ENCODE peak calls at places on chromosome 15, in ten cellular contexts. One of them, this sample, is unnamed.

GRCh38 chr15:80695911-80696651 is 971 bp downstream of the ABHD17C start:
- DNase-seq in breast epithelium: peak; percentile 20
- DNase-seq in stomach: peak; percentile 69
- DNase-seq in esophagus muscularis mucosa: no peak
- DNase-seq in transverse colon: peak; percentile 78
- DNase-seq in upper lobe of left lung: no peak
- DNase-seq in K562: no peak
- DNase-seq in HepG2: peak; percentile 20
- DNase-seq in endothelial cell of umbilical vein: peak; percentile 40
- DNase-seq in sigmoid colon: no peak
- DNase-seq in this sample: peak; percentile 53

GRCh38 chr15:92069308-92070244 is 216.1 kb downstream of the SLCO3A1 start:
- DNase-seq in breast epithelium: no peak
- DNase-seq in stomach: peak; percentile 50
- DNase-seq in esophagus muscularis mucosa: no peak
- DNase-seq in transverse colon: peak; percentile 32
- DNase-seq in upper lobe of left lung: no peak
- DNase-seq in K562: no peak
- DNase-seq in HepG2: no peak
- DNase-seq in endothelial cell of umbilical vein: peak; percentile 46
- DNase-seq in sigmoid colon: no peak
- DNase-seq in this sample: no peak

GRCh38 chr15:29670266-29670665 is 152.0 kb downstream of the TJP1 start:
- DNase-seq in breast epithelium: no peak
- DNase-seq in stomach: no peak
- DNase-seq in esophagus muscularis mucosa: no peak
- DNase-seq in transverse colon: no peak
- DNase-seq in upper lobe of left lung: no peak
- DNase-seq in K562: no peak
- DNase-seq in HepG2: no peak
- DNase-seq in endothelial cell of umbilical vein: no peak
- DNase-seq in sigmoid colon: no peak
- DNase-seq in this sample: no peak

GRCh38 chr15:72340366-72340765 is 20.4 kb upstream of the CELF6 start:
- DNase-seq in breast epithelium: no peak
- DNase-seq in stomach: no peak
- DNase-seq in esophagus muscularis mucosa: no peak
- DNase-seq in transverse colon: no peak
- DNase-seq in upper lobe of left lung: no peak
- DNase-seq in K562: no peak
- DNase-seq in HepG2: no peak
- DNase-seq in endothelial cell of umbilical vein: no peak
- DNase-seq in sigmoid colon: no peak
- DNase-seq in this sample: no peak

GRCh38 chr15:47737424-47737823 is 20.1 kb downstream of the SEMA6D start:
- DNase-seq in breast epithelium: no peak
- DNase-seq in stomach: no peak
- DNase-seq in esophagus muscularis mucosa: no peak
- DNase-seq in transverse colon: no peak
- DNase-seq in upper lobe of left lung: no peak
- DNase-seq in K562: no peak
- DNase-seq in HepG2: no peak
- DNase-seq in endothelial cell of umbilical vein: no peak
- DNase-seq in sigmoid colon: no peak
- DNase-seq in this sample: no peak

GRCh38 chr15:32705450-32705849 is 12.4 kb upstream of the GREM1 start:
- DNase-seq in breast epithelium: no peak
- DNase-seq in stomach: no peak
- DNase-seq in esophagus muscularis mucosa: no peak
- DNase-seq in transverse colon: no peak
- DNase-seq in upper lobe of left lung: no peak
- DNase-seq in K562: no peak
- DNase-seq in HepG2: no peak
- DNase-seq in endothelial cell of umbilical vein: no peak
- DNase-seq in sigmoid colon: no peak
- DNase-seq in this sample: no peak

GRCh38 chr15:99052205-99052604 is 44.6 kb upstream of the PGPEP1L start:
- DNase-seq in breast epithelium: no peak
- DNase-seq in stomach: no peak
- DNase-seq in esophagus muscularis mucosa: no peak
- DNase-seq in transverse colon: no peak
- DNase-seq in upper lobe of left lung: no peak
- DNase-seq in K562: no peak
- DNase-seq in HepG2: no peak
- DNase-seq in endothelial cell of umbilical vein: no peak
- DNase-seq in sigmoid colon: no peak
- DNase-seq in this sample: no peak

GRCh38 chr15:67834249-67834592 is 5.6 kb downstream of the RNU6-1 start:
- DNase-seq in breast epithelium: no peak
- DNase-seq in stomach: no peak
- DNase-seq in esophagus muscularis mucosa: no peak
- DNase-seq in transverse colon: no peak
- DNase-seq in upper lobe of left lung: no peak
- DNase-seq in K562: no peak
- DNase-seq in HepG2: no peak
- DNase-seq in endothelial cell of umbilical vein: no peak
- DNase-seq in sigmoid colon: peak; percentile 40
- DNase-seq in this sample: no peak

GRCh38 chr15:52651868-52652267 is 27.3 kb downstream of the ATOSA start:
- DNase-seq in breast epithelium: peak; percentile 57
- DNase-seq in stomach: peak; percentile 42
- DNase-seq in esophagus muscularis mucosa: peak; percentile 92
- DNase-seq in transverse colon: peak; percentile 65
- DNase-seq in upper lobe of left lung: no peak
- DNase-seq in K562: peak; percentile 85
- DNase-seq in HepG2: peak; percentile 80
- DNase-seq in endothelial cell of umbilical vein: peak; percentile 90
- DNase-seq in sigmoid colon: peak; percentile 87
- DNase-seq in this sample: peak; percentile 72

GRCh38 chr15:42375941-42376340 is 16.6 kb downstream of the CAPN3 start:
- DNase-seq in breast epithelium: no peak
- DNase-seq in stomach: no peak
- DNase-seq in esophagus muscularis mucosa: no peak
- DNase-seq in transverse colon: no peak
- DNase-seq in upper lobe of left lung: no peak
- DNase-seq in K562: no peak
- DNase-seq in HepG2: no peak
- DNase-seq in endothelial cell of umbilical vein: no peak
- DNase-seq in sigmoid colon: no peak
- DNase-seq in this sample: no peak

GRCh38 chr15:42373936-42374335 is 14.6 kb downstream of the CAPN3 start:
- DNase-seq in breast epithelium: no peak
- DNase-seq in stomach: no peak
- DNase-seq in esophagus muscularis mucosa: no peak
- DNase-seq in transverse colon: no peak
- DNase-seq in upper lobe of left lung: no peak
- DNase-seq in K562: no peak
- DNase-seq in HepG2: no peak
- DNase-seq in endothelial cell of umbilical vein: no peak
- DNase-seq in sigmoid colon: no peak
- DNase-seq in this sample: no peak

GRCh38 chr15:42375252-42375651 is 16.0 kb downstream of the CAPN3 start:
- DNase-seq in breast epithelium: no peak
- DNase-seq in stomach: no peak
- DNase-seq in esophagus muscularis mucosa: no peak
- DNase-seq in transverse colon: no peak
- DNase-seq in upper lobe of left lung: no peak
- DNase-seq in K562: no peak
- DNase-seq in HepG2: no peak
- DNase-seq in endothelial cell of umbilical vein: no peak
- DNase-seq in sigmoid colon: no peak
- DNase-seq in this sample: no peak

GRCh38 chr15:42374810-42375209 is 15.5 kb downstream of the CAPN3 start:
- DNase-seq in breast epithelium: no peak
- DNase-seq in stomach: no peak
- DNase-seq in esophagus muscularis mucosa: no peak
- DNase-seq in transverse colon: no peak
- DNase-seq in upper lobe of left lung: no peak
- DNase-seq in K562: no peak
- DNase-seq in HepG2: no peak
- DNase-seq in endothelial cell of umbilical vein: no peak
- DNase-seq in sigmoid colon: no peak
- DNase-seq in this sample: no peak

DNA sequence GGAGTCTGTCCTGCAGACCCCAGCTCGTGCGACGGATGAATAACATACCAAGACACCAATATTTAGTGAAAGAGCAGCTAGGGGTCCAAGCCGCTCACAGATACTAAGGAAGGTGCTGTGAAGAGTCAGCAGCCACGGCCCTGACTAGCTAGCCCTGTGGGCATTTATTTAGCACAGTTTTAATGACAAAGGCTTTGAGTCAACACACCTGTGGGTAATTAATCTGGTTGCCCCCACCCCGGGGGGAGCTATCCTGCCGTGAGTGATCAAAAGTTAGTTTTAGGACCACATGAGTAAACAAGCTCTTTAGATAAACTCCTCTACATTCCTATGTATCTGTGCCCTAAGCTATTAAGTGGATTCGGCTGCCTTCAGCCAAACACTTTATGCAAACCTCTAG is 18.7 kb downstream of the CAPN3 start:
- DNase-seq in breast epithelium: no peak
- DNase-seq in stomach: no peak
- DNase-seq in esophagus muscularis mucosa: no peak
- DNase-seq in transverse colon: no peak
- DNase-seq in upper lobe of left lung: no peak
- DNase-seq in K562: no peak
- DNase-seq in HepG2: no peak
- DNase-seq in endothelial cell of umbilical vein: no peak
- DNase-seq in sigmoid colon: no peak
- DNase-seq in this sample: no peak
- TF ChIP-seq POLR2AphosphoS5 in breast epithelium: no peak
- TF ChIP-seq POLR2AphosphoS5 in stomach: no peak
- TF ChIP-seq POLR2AphosphoS5 in esophagus muscularis mucosa: no peak
- TF ChIP-seq POLR2AphosphoS5 in transverse colon: no peak
- TF ChIP-seq POLR2AphosphoS5 in upper lobe of left lung: no peak
- TF ChIP-seq POLR2AphosphoS5 in K562: no peak
- TF ChIP-seq POLR2AphosphoS5 in HepG2: no peak
- TF ChIP-seq POLR2AphosphoS5 in endothelial cell of umbilical vein: no peak
- TF ChIP-seq POLR2AphosphoS5 in sigmoid colon: no peak
- TF ChIP-seq POLR2AphosphoS5 in this sample: no peak

DNA sequence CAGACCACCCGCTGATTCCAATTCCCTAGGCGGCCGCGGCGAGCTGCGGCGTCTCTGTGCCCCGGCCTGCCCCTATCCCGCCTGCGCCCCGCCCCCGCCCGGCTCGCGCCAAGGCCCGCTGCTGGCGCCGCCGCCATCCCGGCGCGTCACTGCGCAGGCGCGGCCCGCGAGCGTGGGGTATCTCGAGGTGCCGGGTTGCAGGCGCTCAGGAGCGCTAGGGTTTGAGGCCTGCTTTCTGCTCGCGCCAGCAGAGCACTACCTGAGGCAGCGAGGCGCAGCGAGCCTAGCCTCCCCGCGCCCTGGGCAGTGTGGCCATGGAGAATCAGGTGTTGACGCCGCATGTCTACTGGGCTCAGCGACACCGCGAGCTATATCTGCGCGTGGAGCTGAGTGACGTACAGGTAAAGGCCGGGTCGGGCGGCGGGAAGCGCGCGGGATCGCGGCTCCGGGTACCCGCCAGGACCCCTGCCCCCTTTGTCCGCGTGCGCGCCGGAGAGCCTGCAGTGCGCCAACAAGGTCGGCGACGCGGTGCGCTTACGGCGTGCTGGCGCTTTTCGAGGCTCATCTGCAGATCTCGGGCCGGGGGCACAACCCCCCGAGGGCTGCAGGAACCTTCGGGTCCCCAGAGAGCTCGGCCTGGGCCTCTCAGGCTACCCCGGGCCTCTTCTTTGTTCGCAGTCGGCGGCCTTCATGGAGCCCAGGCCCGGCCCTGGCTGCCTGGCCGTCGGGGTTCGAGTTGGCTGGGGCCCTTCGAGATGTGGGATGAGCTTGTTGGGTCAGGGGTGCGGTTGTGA is at the start of gene HACD3:
- DNase-seq in breast epithelium: peak; percentile 73
- DNase-seq in stomach: peak; percentile 90
- DNase-seq in esophagus muscularis mucosa: peak; percentile 93
- DNase-seq in transverse colon: peak; percentile 90
- DNase-seq in upper lobe of left lung: peak; percentile 99
- DNase-seq in K562: peak; percentile 97
- DNase-seq in HepG2: peak; percentile 73
- DNase-seq in endothelial cell of umbilical vein: peak; percentile 84
- DNase-seq in sigmoid colon: peak; percentile 91
- DNase-seq in this sample: peak; percentile 72
- TF ChIP-seq POLR2A in breast epithelium: no peak
- TF ChIP-seq POLR2A in stomach: no peak
- TF ChIP-seq POLR2A in esophagus muscularis mucosa: no peak
- TF ChIP-seq POLR2A in transverse colon: peak; percentile 17
- TF ChIP-seq POLR2A in upper lobe of left lung: peak; percentile 29
- TF ChIP-seq POLR2A in K562: peak; percentile 86
- TF ChIP-seq POLR2A in HepG2: peak; percentile 77
- TF ChIP-seq POLR2A in endothelial cell of umbilical vein: peak; percentile 73
- TF ChIP-seq POLR2A in sigmoid colon: peak; percentile 13
- TF ChIP-seq POLR2A in this sample: peak; percentile 56

DNA sequence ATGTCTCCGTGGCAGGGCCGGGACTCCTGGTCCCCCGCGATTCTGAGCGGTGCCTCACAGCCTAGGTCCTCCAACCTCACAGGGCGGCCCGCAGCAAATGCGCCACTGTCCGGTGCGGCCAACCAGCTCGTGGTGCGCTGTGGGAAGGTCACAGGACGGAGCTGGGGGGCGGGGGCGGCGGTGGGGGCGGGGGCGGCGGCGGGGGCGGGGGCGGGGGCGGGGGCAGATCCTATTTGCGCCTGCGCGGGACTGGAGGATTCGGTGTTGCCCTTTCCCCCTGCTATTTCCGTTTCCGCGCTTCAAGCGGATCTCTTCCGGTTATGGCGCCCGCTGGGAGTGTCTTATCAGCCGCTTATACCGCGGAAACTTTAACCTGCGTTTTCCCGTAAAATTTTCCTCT is 106.7 kb upstream of the SNRPN start:
- DNase-seq in breast epithelium: no peak
- DNase-seq in stomach: no peak
- DNase-seq in esophagus muscularis mucosa: no peak
- DNase-seq in transverse colon: no peak
- DNase-seq in upper lobe of left lung: peak; percentile 65
- DNase-seq in K562: no peak
- DNase-seq in HepG2: no peak
- DNase-seq in endothelial cell of umbilical vein: peak; percentile 45
- DNase-seq in sigmoid colon: peak; percentile 66
- DNase-seq in this sample: peak; percentile 11
- TF ChIP-seq POLR2AphosphoS5 in breast epithelium: no peak
- TF ChIP-seq POLR2AphosphoS5 in stomach: no peak
- TF ChIP-seq POLR2AphosphoS5 in esophagus muscularis mucosa: no peak
- TF ChIP-seq POLR2AphosphoS5 in transverse colon: no peak
- TF ChIP-seq POLR2AphosphoS5 in upper lobe of left lung: no peak
- TF ChIP-seq POLR2AphosphoS5 in K562: no peak
- TF ChIP-seq POLR2AphosphoS5 in HepG2: no peak
- TF ChIP-seq POLR2AphosphoS5 in endothelial cell of umbilical vein: no peak
- TF ChIP-seq POLR2AphosphoS5 in sigmoid colon: no peak
- TF ChIP-seq POLR2AphosphoS5 in this sample: no peak

DNA sequence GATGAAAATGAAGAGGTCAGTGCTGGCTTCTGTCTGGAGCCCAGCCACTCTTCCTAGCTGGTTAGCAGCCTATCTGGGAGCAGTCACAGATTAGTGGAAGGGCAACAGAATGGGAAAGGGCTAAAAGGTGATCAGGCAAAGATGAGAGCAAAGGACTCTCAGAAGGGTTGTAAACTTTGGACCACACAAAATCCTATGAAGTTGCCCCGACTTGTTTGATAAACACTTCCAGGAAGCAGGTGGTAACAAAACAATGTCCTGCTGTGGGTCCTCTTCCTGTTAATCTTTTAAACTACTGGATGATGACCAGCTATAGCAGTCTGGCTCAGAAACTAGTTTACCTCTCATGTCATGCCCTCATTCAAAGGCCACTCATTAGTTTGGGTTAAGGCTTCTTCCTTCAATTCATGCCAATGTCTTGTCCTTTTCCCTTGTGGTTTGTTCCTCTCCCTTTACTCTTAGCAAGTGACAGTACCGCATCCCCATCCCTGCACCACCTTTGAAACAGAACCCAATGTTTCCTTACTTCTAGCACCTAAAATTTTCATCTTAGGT is 19.2 kb downstream of the POLG start:
- DNase-seq in breast epithelium: no peak
- DNase-seq in stomach: no peak
- DNase-seq in esophagus muscularis mucosa: no peak
- DNase-seq in transverse colon: no peak
- DNase-seq in upper lobe of left lung: no peak
- DNase-seq in K562: no peak
- DNase-seq in HepG2: peak; percentile 66
- DNase-seq in endothelial cell of umbilical vein: peak; percentile 28
- DNase-seq in sigmoid colon: no peak
- DNase-seq in this sample: no peak
- TF ChIP-seq POLR2A in breast epithelium: no peak
- TF ChIP-seq POLR2A in stomach: no peak
- TF ChIP-seq POLR2A in esophagus muscularis mucosa: no peak
- TF ChIP-seq POLR2A in transverse colon: no peak
- TF ChIP-seq POLR2A in upper lobe of left lung: no peak
- TF ChIP-seq POLR2A in K562: peak; percentile 56
- TF ChIP-seq POLR2A in HepG2: no peak
- TF ChIP-seq POLR2A in endothelial cell of umbilical vein: peak; percentile 25
- TF ChIP-seq POLR2A in sigmoid colon: no peak
- TF ChIP-seq POLR2A in this sample: no peak

This sample was measured in prostate gland.